ENCODE peak calls at places on chromosomes 16 and 17, in ten cellular contexts. One of them, this sample, is unnamed. For H3K4me1, the result is how much of the 10 kb centered on the place peaks cover.

GRCh38 chr16:86828653-86829052 is 250.3 kb downstream of the FOXL1 start:
- DNase-seq in kidney: no peak
- DNase-seq in naive thymus-derived CD4-positive, alpha-beta T cell: no peak
- DNase-seq in lung: no peak
- DNase-seq in thoracic aorta: no peak
- DNase-seq in mesendoderm: no peak
- DNase-seq in left ventricle myocardium inferior: no peak
- DNase-seq in uterus: no peak
- DNase-seq in gastrocnemius medialis: no peak
- DNase-seq in heart left ventricle: no peak
- DNase-seq in this sample: no peak

GRCh38 chr16:64440421-64440831 is 681.4 kb downstream of the CDH11 start:
- DNase-seq in naive thymus-derived CD4-positive, alpha-beta T cell: no peak
- DNase-seq in mesendoderm: no peak
- DNase-seq in lung: no peak
- DNase-seq in gastrocnemius medialis: peak
- DNase-seq in heart left ventricle: no peak
- DNase-seq in thoracic aorta: no peak
- DNase-seq in left ventricle myocardium inferior: no peak
- DNase-seq in uterus: no peak
- DNase-seq in kidney: no peak
- DNase-seq in this sample: no peak

GRCh38 chr16:69754143-69754468 is 620 bp downstream of the NOB1 start:
- DNase-seq in gastrocnemius medialis: no peak
- DNase-seq in lung: no peak
- DNase-seq in mesendoderm: no peak
- DNase-seq in left ventricle myocardium inferior: no peak
- DNase-seq in kidney: no peak
- DNase-seq in heart left ventricle: no peak
- DNase-seq in uterus: no peak
- DNase-seq in thoracic aorta: no peak
- DNase-seq in naive thymus-derived CD4-positive, alpha-beta T cell: no peak
- DNase-seq in this sample: no peak

GRCh38 chr17:80970762-80971703 is 20.6 kb upstream of the CHMP6 start:
- DNase-seq in left ventricle myocardium inferior: no peak
- DNase-seq in uterus: no peak
- DNase-seq in naive thymus-derived CD4-positive, alpha-beta T cell: no peak
- DNase-seq in kidney: no peak
- DNase-seq in thoracic aorta: no peak
- DNase-seq in gastrocnemius medialis: no peak
- DNase-seq in mesendoderm: no peak
- DNase-seq in heart left ventricle: no peak
- DNase-seq in lung: no peak
- DNase-seq in this sample: no peak

GRCh38 chr17:48153711-48154642 is 46.4 kb downstream of the SNX11 start:
- DNase-seq in heart left ventricle: no peak
- DNase-seq in thoracic aorta: no peak
- DNase-seq in naive thymus-derived CD4-positive, alpha-beta T cell: no peak
- DNase-seq in kidney: no peak
- DNase-seq in gastrocnemius medialis: no peak
- DNase-seq in uterus: no peak
- DNase-seq in left ventricle myocardium inferior: no peak
- DNase-seq in mesendoderm: peak
- DNase-seq in lung: no peak
- DNase-seq in this sample: no peak

GRCh38 chr16:90019201-90019542 is at the start of gene DBNDD1:
- DNase-seq in thoracic aorta: no peak
- DNase-seq in mesendoderm: no peak
- DNase-seq in left ventricle myocardium inferior: no peak
- DNase-seq in lung: no peak
- DNase-seq in uterus: no peak
- DNase-seq in naive thymus-derived CD4-positive, alpha-beta T cell: no peak
- DNase-seq in gastrocnemius medialis: no peak
- DNase-seq in heart left ventricle: no peak
- DNase-seq in kidney: no peak
- DNase-seq in this sample: no peak

GRCh38 chr16:12191102-12191501 is 214.6 kb downstream of the SNX29 start:
- DNase-seq in uterus: no peak
- DNase-seq in mesendoderm: no peak
- DNase-seq in thoracic aorta: no peak
- DNase-seq in gastrocnemius medialis: no peak
- DNase-seq in naive thymus-derived CD4-positive, alpha-beta T cell: no peak
- DNase-seq in lung: no peak
- DNase-seq in heart left ventricle: no peak
- DNase-seq in kidney: no peak
- DNase-seq in left ventricle myocardium inferior: no peak
- DNase-seq in this sample: no peak

GRCh38 chr17:40035162-40035559 is 19.0 kb downstream of the MED24 start:
- DNase-seq in gastrocnemius medialis: no peak
- DNase-seq in left ventricle myocardium inferior: no peak
- DNase-seq in kidney: no peak
- DNase-seq in thoracic aorta: no peak
- DNase-seq in lung: no peak
- DNase-seq in naive thymus-derived CD4-positive, alpha-beta T cell: no peak
- DNase-seq in mesendoderm: peak
- DNase-seq in heart left ventricle: no peak
- DNase-seq in uterus: no peak
- DNase-seq in this sample: no peak

GRCh38 chr17:38748329-38749221 is at the start of gene PCGF2:
- DNase-seq in kidney: peak
- DNase-seq in naive thymus-derived CD4-positive, alpha-beta T cell: no peak
- DNase-seq in heart left ventricle: peak
- DNase-seq in gastrocnemius medialis: peak
- DNase-seq in lung: peak
- DNase-seq in mesendoderm: peak
- DNase-seq in thoracic aorta: peak
- DNase-seq in left ventricle myocardium inferior: peak
- DNase-seq in uterus: peak
- DNase-seq in this sample: peak

DNA sequence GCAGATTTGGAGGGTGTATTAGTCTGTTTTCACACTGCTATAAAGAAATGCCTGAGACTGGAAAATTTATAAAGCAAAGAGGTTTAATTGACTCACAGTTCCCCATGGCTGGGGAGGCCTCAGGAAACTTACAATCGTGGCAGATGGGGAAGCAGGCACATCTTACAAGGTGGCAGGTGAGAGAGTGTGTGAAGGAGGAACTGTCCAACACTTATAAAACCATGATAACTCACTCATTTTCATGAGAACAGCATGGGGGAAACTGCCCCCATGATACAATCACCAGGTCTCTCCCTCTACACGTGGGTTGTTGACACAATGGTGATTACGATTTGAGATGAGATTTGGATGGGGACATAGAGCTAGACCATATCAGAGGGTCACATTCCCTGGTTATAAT is 195.6 kb downstream of the RGS9 start:
- DNase-seq in kidney: no peak
- DNase-seq in thoracic aorta: no peak
- DNase-seq in left ventricle myocardium inferior: no peak
- DNase-seq in lung: no peak
- DNase-seq in naive thymus-derived CD4-positive, alpha-beta T cell: no peak
- DNase-seq in heart left ventricle: no peak
- DNase-seq in gastrocnemius medialis: no peak
- DNase-seq in uterus: no peak
- DNase-seq in mesendoderm: no peak
- DNase-seq in this sample: no peak
- H3K27ac ChIP-seq in kidney: no peak
- H3K27ac ChIP-seq in thoracic aorta: no peak
- H3K27ac ChIP-seq in left ventricle myocardium inferior: no peak
- H3K27ac ChIP-seq in lung: no peak
- H3K27ac ChIP-seq in naive thymus-derived CD4-positive, alpha-beta T cell: no peak
- H3K27ac ChIP-seq in heart left ventricle: no peak
- H3K27ac ChIP-seq in gastrocnemius medialis: no peak
- H3K27ac ChIP-seq in uterus: no peak
- H3K27ac ChIP-seq in mesendoderm: no peak
- H3K27ac ChIP-seq in this sample: no peak

DNA sequence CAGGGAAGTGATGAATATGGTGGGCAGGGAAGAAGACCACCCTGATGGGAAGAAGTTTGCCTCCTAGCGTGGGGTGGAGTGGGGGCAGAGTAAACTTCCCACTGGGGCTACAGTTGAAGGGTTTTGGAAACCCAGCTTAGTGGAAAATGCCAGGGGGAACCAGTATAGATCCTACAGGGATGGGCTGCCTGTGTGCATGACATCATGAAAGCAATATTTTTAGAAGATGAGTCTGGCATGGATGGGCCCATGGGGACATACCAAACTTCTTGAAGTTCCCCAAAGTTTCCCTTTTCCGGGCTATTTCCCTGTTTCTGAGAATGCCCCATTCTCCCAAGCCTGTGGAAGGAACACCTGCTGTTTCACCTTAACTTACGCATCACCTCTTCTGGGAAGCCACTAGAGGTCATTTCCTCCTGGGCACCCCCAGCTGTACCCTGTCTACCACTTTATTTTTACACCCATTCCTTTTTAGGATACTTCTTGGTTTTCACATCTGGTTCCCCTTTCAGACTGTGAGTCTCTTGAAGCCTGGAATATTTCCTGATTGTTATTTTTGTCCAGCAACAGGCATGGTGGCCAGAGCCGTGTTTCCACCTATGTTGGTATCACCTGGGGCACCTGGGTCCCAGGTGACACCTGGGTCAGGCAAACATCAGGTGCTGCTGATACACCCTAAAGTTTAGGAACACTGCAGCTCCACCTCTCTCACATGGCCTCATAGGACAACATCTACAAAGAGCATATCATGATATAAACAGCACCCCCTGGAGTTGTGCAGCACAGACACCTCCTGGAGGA is 9.8 kb downstream of the SOCS3 start:
- DNase-seq in gastrocnemius medialis: no peak
- DNase-seq in mesendoderm: no peak
- DNase-seq in lung: no peak
- DNase-seq in uterus: no peak
- DNase-seq in kidney: no peak
- DNase-seq in left ventricle myocardium inferior: no peak
- DNase-seq in naive thymus-derived CD4-positive, alpha-beta T cell: no peak
- DNase-seq in thoracic aorta: no peak
- DNase-seq in heart left ventricle: no peak
- DNase-seq in this sample: no peak
- H3K4me1 ChIP-seq in gastrocnemius medialis: half or more
- H3K4me1 ChIP-seq in mesendoderm: under half
- H3K4me1 ChIP-seq in lung: under half
- H3K4me1 ChIP-seq in uterus: under half
- H3K4me1 ChIP-seq in kidney: under half
- H3K4me1 ChIP-seq in left ventricle myocardium inferior: half or more
- H3K4me1 ChIP-seq in naive thymus-derived CD4-positive, alpha-beta T cell: half or more
- H3K4me1 ChIP-seq in thoracic aorta: under half
- H3K4me1 ChIP-seq in heart left ventricle: under half
- H3K4me1 ChIP-seq in this sample: under half

GRCh38 chr17:76868669-76869208 is 535 bp downstream of the MGAT5B start:
- DNase-seq in left ventricle myocardium inferior: no peak
- DNase-seq in kidney: no peak
- DNase-seq in lung: no peak
- DNase-seq in naive thymus-derived CD4-positive, alpha-beta T cell: no peak
- DNase-seq in mesendoderm: no peak
- DNase-seq in gastrocnemius medialis: no peak
- DNase-seq in thoracic aorta: no peak
- DNase-seq in heart left ventricle: no peak
- DNase-seq in uterus: no peak
- DNase-seq in this sample: no peak

GRCh38 chr17:76866774-76867577 is 1.2 kb upstream of the MGAT5B start:
- DNase-seq in naive thymus-derived CD4-positive, alpha-beta T cell: no peak
- DNase-seq in uterus: no peak
- DNase-seq in mesendoderm: peak
- DNase-seq in gastrocnemius medialis: no peak
- DNase-seq in kidney: no peak
- DNase-seq in lung: no peak
- DNase-seq in thoracic aorta: no peak
- DNase-seq in heart left ventricle: no peak
- DNase-seq in left ventricle myocardium inferior: no peak
- DNase-seq in this sample: no peak

GRCh38 chr17:76868176-76868668 is at the start of gene MGAT5B:
- DNase-seq in gastrocnemius medialis: peak
- DNase-seq in mesendoderm: peak
- DNase-seq in uterus: peak
- DNase-seq in lung: peak
- DNase-seq in thoracic aorta: peak
- DNase-seq in heart left ventricle: peak
- DNase-seq in naive thymus-derived CD4-positive, alpha-beta T cell: peak
- DNase-seq in left ventricle myocardium inferior: peak
- DNase-seq in kidney: peak
- DNase-seq in this sample: peak

GRCh38 chr17:76866203-76866602 is 2.0 kb upstream of the MGAT5B start:
- DNase-seq in lung: no peak
- DNase-seq in uterus: no peak
- DNase-seq in thoracic aorta: no peak
- DNase-seq in naive thymus-derived CD4-positive, alpha-beta T cell: no peak
- DNase-seq in kidney: no peak
- DNase-seq in left ventricle myocardium inferior: no peak
- DNase-seq in mesendoderm: no peak
- DNase-seq in heart left ventricle: no peak
- DNase-seq in gastrocnemius medialis: no peak
- DNase-seq in this sample: no peak

GRCh38 chr17:76867578-76868175 is 527 bp upstream of the MGAT5B start:
- DNase-seq in thoracic aorta: no peak
- DNase-seq in lung: no peak
- DNase-seq in uterus: no peak
- DNase-seq in kidney: no peak
- DNase-seq in gastrocnemius medialis: no peak
- DNase-seq in mesendoderm: peak
- DNase-seq in heart left ventricle: no peak
- DNase-seq in naive thymus-derived CD4-positive, alpha-beta T cell: no peak
- DNase-seq in left ventricle myocardium inferior: no peak
- DNase-seq in this sample: no peak
- H3K27ac ChIP-seq in thoracic aorta: no peak
- H3K27ac ChIP-seq in lung: no peak
- H3K27ac ChIP-seq in uterus: no peak
- H3K27ac ChIP-seq in kidney: no peak
- H3K27ac ChIP-seq in gastrocnemius medialis: no peak
- H3K27ac ChIP-seq in mesendoderm: no peak
- H3K27ac ChIP-seq in heart left ventricle: no peak
- H3K27ac ChIP-seq in naive thymus-derived CD4-positive, alpha-beta T cell: no peak
- H3K27ac ChIP-seq in left ventricle myocardium inferior: no peak
- H3K27ac ChIP-seq in this sample: no peak

DNA sequence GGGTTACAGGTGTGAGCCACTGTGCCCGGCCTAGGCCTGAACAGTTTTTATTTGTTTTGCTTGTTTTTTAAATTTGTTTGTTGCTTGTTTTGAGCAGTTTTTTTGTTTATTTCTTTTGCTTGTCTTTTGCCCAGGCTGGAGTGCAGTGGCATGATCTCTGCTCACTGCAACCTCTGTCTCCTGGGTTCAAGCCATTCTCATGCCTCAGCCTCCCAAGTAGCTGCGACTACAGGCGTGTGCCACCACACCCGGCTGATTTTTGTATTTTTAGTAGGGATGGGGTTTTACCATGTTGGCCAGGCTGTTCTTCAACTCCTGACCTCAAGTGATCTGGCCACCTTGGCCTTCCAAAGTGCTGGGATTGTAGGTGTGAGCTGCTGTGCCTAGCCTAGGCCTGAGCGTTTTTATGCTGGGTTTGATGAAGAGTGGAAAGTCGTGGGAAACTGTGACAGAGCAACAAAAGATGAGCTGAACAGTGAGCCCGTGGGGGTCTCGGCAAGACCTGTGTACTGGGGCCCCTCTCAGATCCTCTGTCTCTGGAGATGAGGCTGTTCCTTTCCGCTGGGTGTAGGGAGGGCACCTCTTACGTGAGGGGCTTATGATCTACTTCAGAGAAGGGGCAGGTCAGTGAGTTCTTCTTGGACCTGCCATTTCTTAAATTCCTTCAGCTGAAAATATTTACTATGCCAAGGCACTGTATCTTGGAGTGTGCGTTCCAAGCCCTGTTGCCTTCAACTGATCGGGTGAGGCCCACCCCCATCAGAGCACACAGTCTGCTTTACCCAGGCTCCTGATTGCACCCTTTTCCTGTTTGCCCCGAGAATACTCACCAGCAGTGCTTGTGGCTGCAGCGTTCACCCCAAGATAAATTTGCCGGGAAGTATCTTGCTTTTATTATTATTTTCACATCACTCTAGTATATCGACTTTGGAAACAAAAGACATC is 322.1 kb downstream of the SEC14L1 start:
- DNase-seq in gastrocnemius medialis: no peak
- DNase-seq in mesendoderm: no peak
- DNase-seq in uterus: no peak
- DNase-seq in lung: no peak
- DNase-seq in naive thymus-derived CD4-positive, alpha-beta T cell: no peak
- DNase-seq in left ventricle myocardium inferior: no peak
- DNase-seq in thoracic aorta: no peak
- DNase-seq in heart left ventricle: no peak
- DNase-seq in kidney: no peak
- DNase-seq in this sample: no peak
- H3K4me1 ChIP-seq in gastrocnemius medialis: under half
- H3K4me1 ChIP-seq in mesendoderm: under half
- H3K4me1 ChIP-seq in uterus: under half
- H3K4me1 ChIP-seq in lung: under half
- H3K4me1 ChIP-seq in naive thymus-derived CD4-positive, alpha-beta T cell: half or more
- H3K4me1 ChIP-seq in left ventricle myocardium inferior: half or more
- H3K4me1 ChIP-seq in thoracic aorta: under half
- H3K4me1 ChIP-seq in heart left ventricle: under half
- H3K4me1 ChIP-seq in kidney: under half
- H3K4me1 ChIP-seq in this sample: half or more